ENCODE peak calls at places on chromosome 18, in seven cellular contexts. B is natural killer cell, I is tibial nerve, G is K562, A is kidney, H is HFF-Myc, Y is mesothelial cell of epicardium. W is an unnamed sample.

GRCh38 chr18:9615973-9616559 is 1.7 kb upstream of the PPP4R1 start:
- DNase-seq in G (no peak), H (no peak), B (no peak), Y (no peak), A (no peak), I (no peak), W (no peak)

GRCh38 chr18:59695551-59695950 is 1.7 kb downstream of the CCBE1 start:
- DNase-seq in A (no peak), H (no peak), I (no peak), Y (no peak), B (no peak), G (no peak), W (no peak)

GRCh38 chr18:60826346-60826745 is 453.8 kb upstream of the MC4R start:
- DNase-seq in Y (no peak), G (no peak), B (no peak), A (no peak), I (no peak), H (no peak), W (no peak)

GRCh38 chr18:79915161-79916127 is 36.0 kb downstream of the SLC66A2 start:
- DNase-seq in I (no peak), A (peak), B (peak), H (no peak), Y (no peak), G (no peak), W (no peak)

GRCh38 chr18:35005963-35006577 is 35.1 kb upstream of the MAPRE2 start:
- DNase-seq in I (no peak), H (peak), B (no peak), G (peak), Y (no peak), A (no peak), W (peak)

GRCh38 chr18:79599503-79599931 is 80.1 kb upstream of the CTDP1 start:
- DNase-seq in Y (no peak), H (no peak), A (peak), B (no peak), G (no peak), I (peak), W (peak)

GRCh38 chr18:55096261-55097026 is 137.2 kb upstream of the CCDC68 start:
- DNase-seq in B (no peak), G (peak), I (peak), H (peak), A (no peak), Y (no peak), W (no peak)

GRCh38 chr18:51513525-51513924 is 316.0 kb upstream of the MEX3C start:
- DNase-seq in Y (no peak), A (no peak), H (no peak), B (no peak), I (no peak), G (no peak), W (no peak)

GRCh38 chr18:8654482-8655451 is 45.5 kb downstream of the RAB12 start:
- DNase-seq in G (peak), Y (no peak), A (no peak), I (no peak), B (no peak), H (peak), W (peak)

GRCh38 chr18:47815486-47816270 is 114.8 kb downstream of the SMAD2 start:
- DNase-seq in A (no peak), I (no peak), G (peak), Y (no peak), B (no peak), H (no peak), W (no peak)

GRCh38 chr18:8912348-8913057 is 190.0 kb upstream of the NDUFV2 start:
- DNase-seq in Y (no peak), H (no peak), A (peak), G (peak), B (no peak), I (no peak), W (no peak)

GRCh38 chr18:22739789-22740188 is 193.3 kb upstream of the RBBP8 start:
- DNase-seq in I (no peak), A (no peak), G (no peak), H (no peak), Y (no peak), B (no peak), W (no peak)

GRCh38 chr18:36188912-36189311 is 1.6 kb downstream of the MOCOS start:
- DNase-seq in G (no peak), A (no peak), I (no peak), H (no peak), Y (no peak), B (no peak), W (no peak)

GRCh38 chr18:51149605-51150429 is 47.7 kb downstream of the MEX3C start:
- DNase-seq in G (no peak), I (no peak), A (no peak), B (no peak), H (peak), Y (no peak), W (peak)

GRCh38 chr18:32730620-32731021 is 42.2 kb downstream of the KLHL14 start:
- DNase-seq in G (no peak), Y (no peak), A (no peak), B (no peak), I (no peak), H (no peak), W (peak)

GRCh38 chr18:51503351-51503750 is 305.9 kb upstream of the MEX3C start:
- DNase-seq in G (no peak), B (no peak), A (no peak), I (no peak), Y (no peak), H (no peak), W (no peak)

GRCh38 chr18:61683856-61684255 is 209.0 kb downstream of the RNF152 start:
- DNase-seq in B (no peak), Y (no peak), I (no peak), A (no peak), G (no peak), H (no peak), W (no peak)

GRCh38 chr18:6557052-6557451 is 142.3 kb upstream of the L3MBTL4 start:
- DNase-seq in H (no peak), A (no peak), Y (peak), B (no peak), G (no peak), I (no peak), W (no peak)

GRCh38 chr18:48137354-48138208 is 207.1 kb upstream of the SMAD2 start:
- DNase-seq in Y (no peak), B (no peak), H (no peak), A (no peak), I (no peak), G (no peak), W (no peak)

GRCh38 chr18:25192065-25192464 is 159.9 kb downstream of the ZNF521 start:
- DNase-seq in A (no peak), Y (no peak), H (no peak), G (no peak), B (no peak), I (no peak), W (no peak)

GRCh38 chr18:9683418-9684396 is 24.4 kb upstream of the RAB31 start:
- DNase-seq in Y (no peak), G (peak), A (no peak), B (no peak), H (peak), I (no peak), W (no peak)

GRCh38 chr18:9684901-9685738 is 23.0 kb upstream of the RAB31 start:
- DNase-seq in B (no peak), G (no peak), Y (no peak), A (no peak), I (no peak), H (no peak), W (no peak)

GRCh38 chr18:41326311-41326710 is 628.7 kb upstream of the PIK3C3 start:
- DNase-seq in G (no peak), I (no peak), Y (no peak), H (no peak), B (no peak), A (no peak), W (peak)

GRCh38 chr18:23495723-23496440 is 7.4 kb upstream of the RMC1 start:
- DNase-seq in A (no peak), Y (no peak), H (no peak), B (no peak), G (no peak), I (no peak), W (no peak)

GRCh38 chr18:57846258-57846657 is 43.1 kb upstream of the ATP8B1 start:
- DNase-seq in H (no peak), A (no peak), G (peak), I (no peak), B (no peak), Y (no peak), W (peak)

GRCh38 chr18:50131591-50131990 is 63.4 kb downstream of the MYO5B start:
- DNase-seq in Y (no peak), G (no peak), A (no peak), H (no peak), I (no peak), B (no peak), W (no peak)

GRCh38 chr18:48479531-48479930 is 59.3 kb upstream of the CTIF start:
- DNase-seq in B (no peak), Y (no peak), I (no peak), G (no peak), A (no peak), H (no peak), W (no peak)

GRCh38 chr18:23231340-23232021 is 96.2 kb downstream of the CABLES1 start:
- DNase-seq in G (no peak), I (peak), H (peak), B (peak), Y (no peak), A (peak), W (peak)

GRCh38 chr18:22639026-22639463 is 221.3 kb upstream of the CTAGE1 start:
- DNase-seq in B (no peak), G (no peak), Y (no peak), A (no peak), I (no peak), H (peak), W (peak)

GRCh38 chr18:24014986-24015896 is 687 bp downstream of the TTC39C start:
- DNase-seq in G (no peak), B (peak), H (no peak), I (peak), A (peak), Y (peak), W (no peak)

GRCh38 chr18:79949571-79950439 is 1.6 kb downstream of the SLC66A2 start:
- DNase-seq in G (no peak), H (no peak), A (peak), Y (no peak), B (no peak), I (no peak), W (no peak)

GRCh38 chr18:10017048-10017447 is 103.2 kb downstream of the VAPA start:
- DNase-seq in A (no peak), H (no peak), B (no peak), G (no peak), Y (no peak), I (no peak), W (no peak)

GRCh38 chr18:44837491-44838185 is 156.9 kb downstream of the SETBP1 start:
- DNase-seq in I (no peak), B (no peak), G (no peak), A (no peak), H (no peak), Y (no peak), W (no peak)

GRCh38 chr18:44835555-44836156 is 155.0 kb downstream of the SETBP1 start:
- DNase-seq in A (no peak), H (no peak), I (no peak), B (no peak), G (no peak), Y (no peak), W (peak)

GRCh38 chr18:44830551-44830950 is 149.9 kb downstream of the SETBP1 start:
- DNase-seq in H (no peak), I (no peak), Y (no peak), B (no peak), G (no peak), A (no peak), W (no peak)

GRCh38 chr18:44839239-44839666 is 158.6 kb downstream of the SETBP1 start:
- DNase-seq in H (no peak), A (peak), G (peak), Y (no peak), B (peak), I (peak), W (no peak)

GRCh38 chr18:44834867-44835469 is 154.3 kb downstream of the SETBP1 start:
- DNase-seq in H (no peak), I (no peak), Y (no peak), B (no peak), A (no peak), G (peak), W (no peak)
- TF ChIP-seq CTCF in H (no peak), I (no peak), Y (no peak), B (no peak), A (no peak), G (no peak), W (no peak)

GRCh38 chr18:72541871-72542690 is 2.1 kb downstream of the CBLN2 start:
- DNase-seq in B (no peak), G (no peak), I (no peak), A (no peak), H (no peak), Y (no peak), W (no peak)
- TF ChIP-seq CTCF in B (no peak), G (no peak), I (no peak), A (no peak), H (no peak), Y (no peak), W (no peak)

GRCh38 chr18:38811209-38811608 is 1245.6 kb upstream of the CELF4 start:
- DNase-seq in A (no peak), I (no peak), B (no peak), H (no peak), Y (no peak), G (no peak), W (no peak)

GRCh38 chr18:38805256-38805655 is 1239.7 kb upstream of the CELF4 start:
- DNase-seq in B (no peak), Y (no peak), A (no peak), G (no peak), H (no peak), I (no peak), W (no peak)

DNA sequence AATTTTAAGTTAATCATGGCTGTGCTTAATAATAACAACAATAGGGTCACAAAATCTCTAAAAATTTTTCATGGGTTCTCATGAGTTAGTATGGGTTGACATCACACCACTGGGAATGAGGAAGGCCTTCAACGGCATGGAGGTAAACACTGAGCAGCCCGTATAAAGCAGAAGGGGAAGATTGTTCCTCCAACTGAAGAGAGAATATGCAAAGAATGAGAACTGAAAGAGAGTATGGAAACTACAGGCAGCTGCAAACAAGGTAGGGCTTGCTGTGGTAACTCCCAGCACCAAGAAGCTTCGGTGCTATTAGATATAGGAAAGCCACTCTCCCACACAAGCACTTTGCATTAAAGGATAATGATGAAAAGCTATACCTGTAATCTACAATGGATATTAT is 1242.3 kb upstream of the CELF4 start:
- DNase-seq in A (no peak), G (no peak), I (no peak), B (no peak), H (no peak), Y (no peak), W (no peak)
- TF ChIP-seq CTCF in A (no peak), G (no peak), I (no peak), B (no peak), H (no peak), Y (no peak), W (no peak)

DNA sequence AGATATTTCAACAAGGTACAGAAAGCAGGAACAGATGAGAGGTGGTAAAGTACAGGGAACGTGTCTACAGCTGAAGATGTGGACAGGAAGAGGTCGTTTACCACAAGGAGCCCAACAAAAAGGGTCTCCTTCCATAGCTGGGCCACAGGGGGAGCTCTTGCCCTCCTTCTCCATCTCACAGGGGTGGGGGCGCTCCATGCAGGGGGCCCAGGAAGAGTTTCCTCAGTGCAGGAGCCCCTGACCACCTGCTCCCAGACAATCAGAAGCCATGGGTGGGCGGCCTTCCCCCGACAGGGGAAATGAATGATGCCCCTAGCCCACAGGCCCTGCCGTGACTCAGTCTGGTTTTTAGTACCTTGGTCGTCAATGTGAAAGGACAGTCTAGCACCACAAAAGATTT is 163.6 kb upstream of the ZNF516 start:
- DNase-seq in H (no peak), Y (no peak), A (no peak), B (no peak), I (no peak), G (peak), W (no peak)
- TF ChIP-seq CTCF in H (peak), Y (peak), A (no peak), B (peak), I (no peak), G (peak), W (peak)

W was measured in astrocyte of the cerebellum.